ENCODE peak calls at places on chromosome 10, in five cellular contexts. D is H1, Z is HCT116, O is K562, F is GM12878. K is an unnamed sample.

GRCh38 chr10:126872768-126873167 is 32.5 kb upstream of the DOCK1 start:
- DNase-seq in D (peak), Z (no peak), O (no peak), F (no peak), K (no peak)

GRCh38 chr10:128498746-128499145 is 372.5 kb upstream of the MKI67 start:
- DNase-seq in D (no peak), Z (no peak), O (no peak), F (no peak), K (no peak)

GRCh38 chr10:102132563-102133372 is at the start of gene PPRC1:
- DNase-seq in D (peak), Z (peak), O (peak), F (peak), K (peak)

GRCh38 chr10:122419890-122420623 is 34.4 kb upstream of the ARMS2 start:
- DNase-seq in D (no peak), Z (no peak), O (no peak), F (no peak), K (no peak)

GRCh38 chr10:70601775-70602174 is 766 bp downstream of the PRF1 start:
- DNase-seq in D (no peak), Z (no peak), O (no peak), F (no peak), K (no peak)

GRCh38 chr10:128103229-128103714 is 23.0 kb downstream of the MKI67 start:
- DNase-seq in D (no peak), Z (no peak), O (no peak), F (no peak), K (no peak)

GRCh38 chr10:722281-723060 is 33.0 kb upstream of the DIP2C start:
- DNase-seq in D (no peak), Z (no peak), O (no peak), F (no peak), K (no peak)

GRCh38 chr10:119691726-119692125 is 34.1 kb upstream of the INPP5F start:
- DNase-seq in D (no peak), Z (no peak), O (peak), F (no peak), K (no peak)

GRCh38 chr10:6089334-6090219 is 743 bp downstream of the RBM17 start:
- DNase-seq in D (no peak), Z (no peak), O (peak), F (no peak), K (peak)

GRCh38 chr10:29370092-29370611 is 81.3 kb downstream of the LYZL1 start:
- DNase-seq in D (no peak), Z (no peak), O (no peak), F (no peak), K (no peak)

GRCh38 chr10:35336921-35337741 is 822 bp downstream of the CCNY start:
- DNase-seq in D (no peak), Z (no peak), O (peak), F (no peak), K (peak)

GRCh38 chr10:28879875-28880381 is 202.6 kb downstream of the BAMBI start:
- DNase-seq in D (no peak), Z (no peak), O (no peak), F (no peak), K (no peak)

GRCh38 chr10:19843487-19843886 is 27.3 kb downstream of the PLXDC2 start:
- DNase-seq in D (no peak), Z (no peak), O (no peak), F (no peak), K (no peak)

GRCh38 chr10:74991435-74991834 is 120.0 kb upstream of the SAMD8 start:
- DNase-seq in D (no peak), Z (peak), O (peak), F (no peak), K (peak)

GRCh38 chr10:21265622-21266021 is 259.9 kb downstream of the SKIDA1 start:
- DNase-seq in D (no peak), Z (no peak), O (no peak), F (no peak), K (peak)

GRCh38 chr10:118002581-118002980 is 44.2 kb downstream of the RAB11FIP2 start:
- DNase-seq in D (no peak), Z (peak), O (peak), F (no peak), K (no peak)

GRCh38 chr10:113169853-113170455 is 219.9 kb downstream of the TCF7L2 start:
- DNase-seq in D (no peak), Z (no peak), O (no peak), F (peak), K (no peak)

GRCh38 chr10:119859422-119860258 is 13.0 kb downstream of the MCMBP start:
- DNase-seq in D (no peak), Z (peak), O (peak), F (no peak), K (peak)

GRCh38 chr10:125037145-125037544 is 95.2 kb downstream of the ZRANB1 start:
- DNase-seq in D (no peak), Z (peak), O (no peak), F (no peak), K (peak)

GRCh38 chr10:86658751-86659150 is 4.4 kb downstream of the OPN4 start:
- DNase-seq in D (no peak), Z (no peak), O (no peak), F (no peak), K (no peak)

GRCh38 chr10:24723788-24724380 is at the start of gene ARHGAP21:
- DNase-seq in D (no peak), Z (no peak), O (peak), F (no peak), K (no peak)

GRCh38 chr10:96025566-96025965 is 17.8 kb upstream of the CCNJ start:
- DNase-seq in D (no peak), Z (peak), O (peak), F (no peak), K (peak)

GRCh38 chr10:71401056-71401455 is 4.3 kb downstream of the CDH23 start:
- DNase-seq in D (no peak), Z (no peak), O (no peak), F (no peak), K (no peak)

GRCh38 chr10:130441041-130441440 is 304.9 kb downstream of the GLRX3 start:
- DNase-seq in D (no peak), Z (no peak), O (no peak), F (no peak), K (no peak)

GRCh38 chr10:56178210-56178609 is 182.8 kb downstream of the ZWINT start:
- DNase-seq in D (no peak), Z (no peak), O (no peak), F (no peak), K (no peak)
- TF ChIP-seq SRF in D (no peak), Z (no peak), O (no peak), F (no peak), K (no peak)

DNA sequence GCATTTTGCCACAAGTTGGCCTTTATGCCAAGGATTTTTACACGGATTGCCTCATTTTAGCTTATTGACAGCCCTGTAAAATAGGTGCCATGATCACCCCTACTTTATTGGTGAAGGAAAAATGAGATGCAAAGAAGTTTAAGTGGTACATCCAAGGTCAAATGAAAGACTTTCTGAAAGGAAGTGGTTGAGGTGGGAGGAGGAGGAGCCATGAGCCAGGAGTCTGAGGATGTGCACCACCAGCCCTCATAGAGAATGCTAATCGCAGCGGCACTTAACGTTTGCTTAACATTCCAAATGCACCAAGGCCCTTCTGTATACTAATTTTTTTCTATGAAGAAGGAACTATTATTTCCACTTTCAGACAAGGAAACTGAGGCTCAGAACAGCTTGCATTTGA is 31.0 kb upstream of the LRRC18 start:
- DNase-seq in D (no peak), Z (no peak), O (no peak), F (no peak), K (no peak)
- TF ChIP-seq MAX in D (no peak), Z (no peak), O (no peak), F (no peak), K (no peak)

GRCh38 chr10:44922826-44923545 is 11.8 kb downstream of the TMEM72 start:
- DNase-seq in D (no peak), Z (no peak), O (no peak), F (no peak), K (no peak)

GRCh38 chr10:44920252-44920651 is 9.1 kb downstream of the TMEM72 start:
- DNase-seq in D (no peak), Z (no peak), O (no peak), F (no peak), K (no peak)

GRCh38 chr10:44922021-44922420 is 10.9 kb downstream of the TMEM72 start:
- DNase-seq in D (no peak), Z (no peak), O (no peak), F (no peak), K (no peak)

GRCh38 chr10:44921506-44921905 is 10.4 kb downstream of the TMEM72 start:
- DNase-seq in D (no peak), Z (no peak), O (no peak), F (no peak), K (no peak)

GRCh38 chr10:44921061-44921460 is 9.9 kb downstream of the TMEM72 start:
- DNase-seq in D (no peak), Z (no peak), O (no peak), F (no peak), K (no peak)
- TF ChIP-seq SRF in D (no peak), Z (no peak), O (no peak), F (no peak), K (no peak)

GRCh38 chr10:93859049-93859655 is 34.6 kb upstream of the SLC35G1 start:
- DNase-seq in D (no peak), Z (peak), O (no peak), F (no peak), K (no peak)
- TF ChIP-seq MAX in D (no peak), Z (no peak), O (no peak), F (no peak), K (no peak)

DNA sequence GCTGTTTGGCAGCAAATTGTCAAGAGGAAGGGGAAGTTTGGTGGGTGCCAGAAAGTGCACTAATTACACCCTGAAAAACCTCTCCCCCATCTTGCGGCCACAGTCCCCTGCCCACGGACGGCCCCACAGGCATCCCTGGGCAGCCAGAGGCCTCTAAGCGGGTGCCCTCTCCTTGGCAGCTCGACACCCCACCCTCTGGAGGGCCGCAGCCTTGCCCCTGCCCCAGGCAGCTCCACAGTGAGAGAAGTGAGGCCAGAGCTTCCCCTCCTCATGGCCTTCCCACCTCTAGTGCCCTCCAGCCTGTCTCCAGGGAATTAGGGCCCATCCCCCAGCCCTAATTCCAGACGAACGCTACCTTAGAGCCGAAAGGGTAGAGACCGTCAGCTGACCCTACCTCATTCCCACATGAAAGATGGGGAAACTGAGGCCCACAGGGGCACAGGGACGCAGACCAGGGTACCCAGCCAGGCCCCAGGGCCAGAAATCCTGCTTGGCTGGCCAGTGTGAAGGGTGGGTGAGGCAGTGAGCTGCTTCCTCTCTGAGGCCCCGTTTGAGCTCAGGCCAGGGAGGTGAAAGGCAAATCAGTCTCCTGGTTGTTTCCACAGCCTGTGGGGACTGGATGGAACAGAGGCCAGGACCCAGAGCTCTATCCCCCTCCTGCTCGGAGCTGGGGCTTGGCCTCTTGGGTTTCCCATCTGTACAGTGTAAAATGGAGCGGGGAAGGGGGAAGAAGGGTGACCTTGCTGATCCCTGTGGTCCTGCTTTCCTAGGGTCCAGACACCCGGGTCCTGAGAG is 10.0 kb downstream of the ZCCHC24 start:
- DNase-seq in D (no peak), Z (no peak), O (no peak), F (no peak), K (no peak)
- TF ChIP-seq SRF in D (no peak), Z (no peak), O (no peak), F (no peak), K (no peak)

GRCh38 chr10:63542835-63543575 is 21.8 kb downstream of the REEP3 start:
- DNase-seq in D (no peak), Z (peak), O (no peak), F (no peak), K (no peak)
- TF ChIP-seq MAX in D (no peak), Z (no peak), O (no peak), F (no peak), K (no peak)

GRCh38 chr10:110017940-110018339 is 10.2 kb downstream of the ADD3 start:
- DNase-seq in D (no peak), Z (no peak), O (no peak), F (no peak), K (no peak)
- TF ChIP-seq SRF in D (no peak), Z (no peak), O (no peak), F (no peak), K (no peak)

DNA sequence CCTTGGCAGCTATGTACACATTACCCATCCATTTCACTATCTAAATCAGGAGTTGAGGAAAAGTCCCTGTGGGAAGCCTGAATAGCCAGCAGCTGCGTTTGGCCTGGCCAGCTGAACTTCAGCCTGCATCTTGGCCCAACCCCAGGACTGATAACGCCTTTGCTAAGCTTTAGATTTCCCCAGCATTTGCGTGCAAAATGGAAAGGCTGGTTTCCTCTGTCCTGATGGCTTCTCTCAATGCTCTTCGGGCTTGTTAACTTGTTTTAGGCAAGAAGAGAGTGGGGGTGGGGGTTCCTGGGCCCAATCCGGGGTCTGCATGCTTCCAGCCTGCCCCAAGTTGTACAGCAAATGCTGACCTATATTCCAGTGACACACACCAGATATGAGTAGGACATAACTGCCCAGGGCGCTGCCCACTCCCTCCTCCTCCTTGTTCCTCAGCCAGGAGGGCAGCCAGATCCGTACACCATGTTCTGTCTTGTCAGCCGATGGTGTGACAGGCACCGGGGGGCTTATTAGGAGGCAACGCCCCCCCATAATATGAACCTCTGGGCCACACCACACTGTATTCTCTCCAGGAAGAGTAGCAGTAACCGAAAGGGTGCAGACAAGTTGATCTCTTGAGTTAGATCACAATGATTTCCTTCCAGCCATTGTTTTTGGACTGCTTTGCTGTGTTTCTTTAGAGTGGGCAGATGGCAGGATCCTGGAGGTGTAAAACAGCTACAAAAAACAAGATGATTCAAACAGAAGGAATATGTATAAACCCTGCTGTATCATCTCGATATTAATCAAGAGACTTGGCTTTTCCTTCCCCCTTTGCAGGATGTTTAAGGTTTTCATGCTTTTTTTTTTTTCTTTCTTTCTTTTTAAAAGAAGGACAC is 339.0 kb downstream of the RNLS start:
- DNase-seq in D (no peak), Z (no peak), O (no peak), F (no peak), K (no peak)
- TF ChIP-seq MAX in D (no peak), Z (no peak), O (no peak), F (no peak), K (no peak)

DNA sequence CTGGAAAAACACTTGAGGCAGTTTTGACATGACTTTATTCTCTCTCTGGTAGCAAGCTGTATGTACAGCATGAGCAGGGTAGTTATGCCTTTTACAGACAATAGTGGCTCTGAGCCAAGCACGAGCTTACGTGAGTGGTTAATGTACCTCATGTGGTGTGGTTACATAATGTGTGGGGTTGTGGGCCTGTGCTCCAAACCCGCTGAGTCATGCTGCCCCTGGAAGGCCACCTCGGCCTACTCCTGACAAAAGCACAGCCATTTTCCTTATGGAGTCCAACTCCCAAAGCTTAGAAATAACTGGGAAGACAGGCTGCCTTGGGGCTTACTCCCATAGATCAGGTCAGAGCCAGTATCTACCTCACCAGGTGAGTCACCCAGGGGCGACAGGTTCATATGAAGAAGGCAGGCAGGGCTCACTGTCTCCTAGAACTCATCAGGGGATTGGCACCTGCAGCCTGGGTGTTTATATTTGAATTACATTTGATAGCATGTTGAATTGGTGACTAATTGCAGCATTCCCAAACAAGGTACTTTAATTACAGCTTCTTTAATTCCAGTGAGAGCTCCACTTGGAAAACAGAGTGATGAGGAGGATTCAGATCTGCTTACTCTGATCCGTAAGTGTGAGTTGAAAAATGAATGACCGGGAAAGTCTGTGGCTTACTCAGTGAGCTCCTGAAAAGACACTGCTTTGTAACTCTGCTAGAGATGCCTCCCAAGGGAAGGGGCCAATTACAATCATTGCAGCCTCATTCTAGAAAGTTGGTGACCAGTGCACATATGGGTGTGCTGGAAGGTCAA is 404.6 kb downstream of the ADRA2A start:
- DNase-seq in D (no peak), Z (no peak), O (no peak), F (no peak), K (peak)
- TF ChIP-seq SRF in D (no peak), Z (no peak), O (no peak), F (no peak), K (no peak)

DNA sequence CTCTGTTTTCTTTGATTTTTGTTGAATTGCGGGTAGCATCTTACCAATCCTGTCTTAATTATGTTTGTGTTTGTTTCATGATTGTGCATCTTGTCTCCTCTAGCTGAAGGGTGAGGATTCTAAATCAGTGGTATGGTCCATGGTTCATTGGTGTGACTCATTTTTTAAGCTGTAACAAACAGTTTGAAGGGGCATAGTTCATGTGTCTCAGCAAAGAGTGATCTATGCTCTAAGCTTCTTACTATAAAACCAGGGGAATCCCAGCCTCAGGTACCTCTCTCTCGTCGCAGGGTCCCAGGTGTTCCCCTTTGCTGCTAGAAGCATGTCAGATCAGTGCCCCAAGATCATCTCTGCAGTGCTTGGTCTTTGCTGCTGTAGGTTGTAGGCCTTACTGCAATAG is 100.1 kb downstream of the OTUD1 start:
- DNase-seq in D (no peak), Z (no peak), O (no peak), F (no peak), K (no peak)
- TF ChIP-seq MAX in D (no peak), Z (no peak), O (no peak), F (no peak), K (no peak)